ENCODE peak calls at places on chromosomes 16 and 17, in nine cellular contexts. S is H9, O is left ventricle myocardium inferior, Z is upper lobe of left lung, B is psoas muscle, W is PC-9, P is cardiac muscle cell, M is MM.1S, U is mammary epithelial cell. Y is an unnamed sample.

GRCh38 chr17:69763503-69763902 is 311.5 kb upstream of the KCNJ16 start:
- DNase-seq in S (no peak), O (no peak), Z (no peak), B (no peak), W (no peak), P (peak; percentile 10), M (no peak), U (peak; percentile 30), Y (no peak)

GRCh38 chr16:78460428-78460827 is 361.0 kb downstream of the WWOX start:
- DNase-seq in S (no peak), O (no peak), Z (no peak), B (no peak), W (no peak), P (no peak), M (no peak), U (no peak), Y (no peak)

GRCh38 chr17:28916302-28916934 is 13.5 kb upstream of the DHRS13 start:
- DNase-seq in S (no peak), O (no peak), Z (peak; percentile 52), B (no peak), W (peak; percentile 16), P (peak; percentile 37), M (peak; percentile 47), U (no peak), Y (peak; percentile 54)

GRCh38 chr17:17851603-17852002 is 14.8 kb upstream of the SREBF1 start:
- DNase-seq in S (no peak), O (no peak), Z (no peak), B (no peak), W (no peak), P (no peak), M (no peak), U (no peak), Y (no peak)

GRCh38 chr17:81090361-81091133 is 55.6 kb downstream of the BAIAP2 start:
- DNase-seq in S (peak; percentile 95), O (peak; percentile 62), Z (peak; percentile 92), B (peak; percentile 75), W (peak; percentile 36), P (no peak), M (no peak), U (no peak), Y (no peak)

GRCh38 chr17:77719806-77720205 is 238.7 kb upstream of the TNRC6C start:
- DNase-seq in S (peak; percentile 14), O (no peak), Z (no peak), B (no peak), W (no peak), P (no peak), M (no peak), U (no peak), Y (no peak)

GRCh38 chr17:76336756-76337412 is 16.8 kb downstream of the PRPSAP1 start:
- DNase-seq in S (no peak), O (no peak), Z (no peak), B (no peak), W (no peak), P (no peak), M (no peak), U (no peak), Y (no peak)

GRCh38 chr16:1984347-1985225 is 593 bp downstream of the GFER start:
- DNase-seq in S (peak; percentile 58), O (no peak), Z (no peak), B (no peak), W (no peak), P (no peak), M (no peak), U (peak; percentile 6), Y (peak; percentile 58)

DNA sequence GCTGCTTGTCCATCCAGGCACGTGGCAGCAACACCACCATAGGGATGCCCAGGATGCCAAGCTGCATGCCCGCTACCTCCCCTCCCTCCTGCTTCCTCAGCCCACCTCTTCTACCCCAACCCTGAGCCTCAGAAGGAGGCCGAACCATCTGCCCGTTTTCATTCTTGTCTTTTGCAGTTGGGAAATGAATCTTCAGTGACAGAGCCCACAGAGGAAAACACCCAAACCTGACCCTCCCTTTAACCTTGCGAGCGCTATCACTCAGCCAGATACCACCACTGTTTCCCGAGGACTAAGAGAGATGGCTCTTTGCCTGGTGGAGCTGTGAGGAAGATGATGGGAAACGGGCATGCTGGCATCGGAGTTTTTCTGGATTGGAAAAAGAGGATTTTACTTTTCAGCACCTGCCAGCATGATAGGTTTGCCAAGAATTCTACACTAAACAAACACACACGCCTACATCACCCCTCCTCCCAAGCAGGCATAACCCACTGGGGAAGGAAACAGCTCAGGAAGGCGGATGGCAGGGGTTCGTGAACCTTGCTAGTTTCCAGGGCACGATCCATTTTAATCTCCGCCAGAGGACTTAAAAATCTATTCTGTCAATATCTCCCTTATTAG is 457.3 kb downstream of the SLC39A11 start:
- DNase-seq in S (no peak), O (no peak), Z (no peak), B (no peak), W (no peak), P (no peak), M (no peak), U (no peak), Y (no peak)
- H3K27ac ChIP-seq in S (no peak overlapping the region), O (no peak overlapping the region), Z (no peak overlapping the region), B (no peak overlapping the region), W (no peak overlapping the region), P (no peak overlapping the region), M (no peak overlapping the region), U (no peak overlapping the region), Y (no peak overlapping the region)

GRCh38 chr17:73349138-73349537 is 37.3 kb upstream of the CDC42EP4 start:
- DNase-seq in S (no peak), O (no peak), Z (no peak), B (no peak), W (no peak), P (no peak), M (no peak), U (no peak), Y (no peak)

GRCh38 chr17:73348824-73349095 is 37.0 kb upstream of the CDC42EP4 start:
- DNase-seq in S (no peak), O (no peak), Z (no peak), B (no peak), W (no peak), P (no peak), M (no peak), U (no peak), Y (no peak)

GRCh38 chr17:73348018-73348823 is 36.4 kb upstream of the CDC42EP4 start:
- DNase-seq in S (peak; percentile 79), O (no peak), Z (no peak), B (peak; percentile 41), W (no peak), P (no peak), M (no peak), U (no peak), Y (no peak)

GRCh38 chr17:73347355-73347754 is 35.6 kb upstream of the CDC42EP4 start:
- DNase-seq in S (no peak), O (no peak), Z (no peak), B (peak; percentile 49), W (no peak), P (no peak), M (no peak), U (no peak), Y (no peak)

DNA sequence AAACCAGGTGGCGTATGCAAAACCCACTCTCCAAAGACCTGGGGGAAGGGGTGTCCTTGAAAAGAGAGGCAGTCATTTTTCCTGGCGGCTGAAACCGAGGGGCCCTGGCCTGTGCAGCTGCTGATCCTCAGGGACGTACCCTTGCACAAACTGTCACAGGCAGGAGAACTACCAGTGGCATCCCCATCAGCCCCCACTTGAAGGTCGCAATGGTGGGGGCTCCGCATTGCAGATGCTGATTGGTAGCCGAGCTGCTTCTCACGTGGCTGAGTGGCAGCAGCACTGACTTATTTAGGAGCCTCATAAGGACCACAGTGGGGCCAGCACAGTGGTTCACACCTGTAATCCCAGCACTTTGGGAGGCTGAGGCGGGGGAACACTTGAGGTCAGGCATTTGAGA is 35.0 kb upstream of the CDC42EP4 start:
- DNase-seq in S (no peak), O (no peak), Z (no peak), B (no peak), W (no peak), P (no peak), M (no peak), U (no peak), Y (no peak)
- H3K27ac ChIP-seq in S (no peak overlapping the region), O (no peak overlapping the region), Z (no peak overlapping the region), B (no peak overlapping the region), W (no peak overlapping the region), P (no peak overlapping the region), M (no peak overlapping the region), U (no peak overlapping the region), Y (no peak overlapping the region)

GRCh38 chr17:78875331-78875730 is 27.7 kb downstream of the CEP295NL start:
- DNase-seq in S (no peak), O (no peak), Z (no peak), B (no peak), W (no peak), P (no peak), M (no peak), U (no peak), Y (no peak)

GRCh38 chr17:78875738-78876597 is 27.0 kb downstream of the CEP295NL start:
- DNase-seq in S (no peak), O (no peak), Z (peak; percentile 59), B (no peak), W (peak; percentile 26), P (no peak), M (no peak), U (no peak), Y (no peak)

GRCh38 chr17:78870621-78871020 is 30.0 kb upstream of the USP36 start:
- DNase-seq in S (no peak), O (no peak), Z (no peak), B (peak; percentile 40), W (no peak), P (no peak), M (no peak), U (no peak), Y (no peak)

GRCh38 chr17:78872486-78872885 is 30.5 kb downstream of the CEP295NL start:
- DNase-seq in S (no peak), O (no peak), Z (no peak), B (no peak), W (no peak), P (no peak), M (no peak), U (no peak), Y (no peak)

DNA sequence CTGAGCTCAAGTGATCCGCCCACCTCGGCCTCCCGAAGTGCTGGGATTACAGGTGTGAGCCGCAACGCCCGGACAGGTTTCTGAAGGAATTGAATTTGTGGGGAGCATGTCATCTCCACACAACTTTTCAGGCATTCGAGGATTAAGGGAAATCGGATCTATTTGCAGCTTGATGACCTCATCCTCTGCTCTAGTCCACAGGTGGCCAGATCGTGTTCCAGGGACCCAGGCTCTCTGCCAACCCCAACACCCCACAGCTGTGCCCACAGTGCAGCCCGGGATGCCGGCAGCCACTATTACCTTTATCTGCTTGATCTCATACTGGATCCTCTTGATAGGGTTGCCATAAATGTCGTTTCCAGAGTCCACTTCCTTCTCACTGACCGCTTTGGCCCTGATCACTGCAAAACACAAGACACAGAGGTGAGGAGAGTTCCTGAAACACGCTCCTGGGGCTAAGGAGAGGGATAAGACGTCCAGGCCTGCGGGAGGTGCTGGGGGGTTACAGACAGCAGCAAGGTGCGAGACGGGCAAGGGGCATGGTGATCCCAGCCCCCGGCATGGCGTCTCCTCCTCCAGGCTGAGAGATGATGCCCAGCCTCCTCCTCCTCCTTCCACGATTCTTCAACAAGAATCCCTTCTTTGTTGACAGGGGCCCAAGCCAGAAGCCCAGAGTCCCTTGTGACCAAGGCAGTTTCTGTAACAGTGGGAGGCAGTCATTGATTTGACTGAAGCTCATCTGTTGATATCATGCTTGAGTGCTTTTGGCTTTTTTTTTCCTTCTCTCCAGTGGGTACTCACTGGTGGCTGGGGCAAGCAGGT is 29.3 kb downstream of the CEP295NL start:
- DNase-seq in S (no peak), O (peak; percentile 57), Z (no peak), B (peak; percentile 83), W (peak; percentile 91), P (no peak), M (no peak), U (peak; percentile 21), Y (no peak)
- H3K27ac ChIP-seq in S (no peak overlapping the region), O (peak overlapping the region; percentile 99), Z (no peak overlapping the region), B (peak overlapping the region; percentile 61), W (peak overlapping the region; percentile 56), P (no peak overlapping the region), M (no peak overlapping the region), U (no peak overlapping the region), Y (no peak overlapping the region)

GRCh38 chr16:62657116-62657515 is 620.9 kb upstream of the CDH8 start:
- DNase-seq in S (no peak), O (no peak), Z (no peak), B (no peak), W (no peak), P (no peak), M (no peak), U (no peak), Y (no peak)
- H3K27ac ChIP-seq in S (no peak overlapping the region), O (no peak overlapping the region), Z (no peak overlapping the region), B (no peak overlapping the region), W (no peak overlapping the region), P (no peak overlapping the region), M (no peak overlapping the region), U (no peak overlapping the region), Y (no peak overlapping the region)

Y was measured in CD4-positive, CD25-positive, alpha-beta regulatory T cell.